ENCODE peak calls at places on chromosomes 3 and 15, in ten cellular contexts. C is stimulated activated naive CD4-positive, alpha-beta T cell; Q is NT2/D1; V is M059J; X is ureter; F is mesendoderm; U is HS-5; O is activated CD8-positive, alpha-beta T cell treated with anti-CD3 and anti-CD28 coated beads for 36 hours; G is GM23248; N is endothelial cell. S is an unnamed sample.
A peak's percentile ranks its signal among the peaks of the same experiment; 100 is the strongest.

GRCh38 chr15:31069360-31070000 is 32.0 kb downstream of the TRPM1 start:
- DNase-seq in C (no peak), Q (no peak), V (no peak), X (no peak), F (no peak), U (no peak), O (no peak), G (peak; percentile 58), N (no peak), S (no peak)

GRCh38 chr15:43517354-43518072 is at the start of gene MAP1A:
- DNase-seq in C (no peak), Q (no peak), V (no peak), X (no peak), F (peak; percentile 75), U (no peak), O (peak; percentile 17), G (peak; percentile 85), N (peak; percentile 33), S (peak; percentile 43)

GRCh38 chr3:29280675-29281264 is at the start of gene RBMS3:
- DNase-seq in C (no peak), Q (peak; percentile 81), V (peak; percentile 93), X (peak; percentile 90), F (peak; percentile 97), U (peak; percentile 85), O (peak; percentile 34), G (peak; percentile 97), N (peak; percentile 67), S (peak; percentile 92)

GRCh38 chr3:13042127-13042931 is 30.9 kb downstream of the IQSEC1 start:
- DNase-seq in C (no peak), Q (no peak), V (no peak), X (no peak), F (no peak), U (no peak), O (no peak), G (no peak), N (no peak), S (no peak)

GRCh38 chr3:43638594-43639447 is 17.0 kb upstream of the ANO10 start:
- DNase-seq in C (no peak), Q (no peak), V (peak; percentile 67), X (no peak), F (peak; percentile 64), U (no peak), O (peak; percentile 70), G (peak; percentile 42), N (peak; percentile 7), S (no peak)

GRCh38 chr15:70093070-70093469 is 4.6 kb downstream of the TLE3 start:
- DNase-seq in C (no peak), Q (no peak), V (no peak), X (no peak), F (peak; percentile 60), U (no peak), O (no peak), G (no peak), N (no peak), S (no peak)

GRCh38 chr3:71066356-71066755 is 517.2 kb downstream of the FOXP1 start:
- DNase-seq in C (peak; percentile 34), Q (no peak), V (no peak), X (no peak), F (peak; percentile 41), U (no peak), O (peak; percentile 63), G (no peak), N (no peak), S (no peak)

GRCh38 chr3:27544372-27544865 is 60.2 kb upstream of the SLC4A7 start:
- DNase-seq in C (no peak), Q (no peak), V (peak; percentile 70), X (no peak), F (no peak), U (peak; percentile 93), O (no peak), G (peak; percentile 83), N (no peak), S (peak; percentile 99)

GRCh38 chr3:142808103-142808917 is 80.6 kb downstream of the PCOLCE2 start:
- DNase-seq in C (no peak), Q (no peak), V (peak; percentile 92), X (no peak), F (peak; percentile 34), U (peak; percentile 76), O (peak; percentile 29), G (peak; percentile 92), N (no peak), S (no peak)

GRCh38 chr3:86029590-86029989 is 961.4 kb downstream of the VGLL3 start:
- DNase-seq in C (no peak), Q (no peak), V (peak; percentile 3), X (no peak), F (peak; percentile 60), U (peak; percentile 40), O (no peak), G (no peak), N (no peak), S (no peak)